ENCODE peak calls at places on chromosome 9, in four cellular contexts. M, B, H and K are unnamed samples. For H3K4me1, the result is how much of the 10 kb centered on the place peaks cover.

GRCh38 chr9:21155501-21155900 is 11.0 kb downstream of the IFNA21 start:
- DNase-seq in M (no peak), H (no peak), B (no peak), K (peak)

GRCh38 chr9:14903040-14903439 is 7.2 kb downstream of the FREM1 start:
- DNase-seq in B (no peak), H (no peak), M (no peak), K (no peak)

GRCh38 chr9:69542048-69542447 is 130.1 kb downstream of the APBA1 start:
- DNase-seq in M (no peak), H (no peak), B (no peak), K (no peak)

GRCh38 chr9:112046181-112046580 is 128.9 kb downstream of the SUSD1 start:
- DNase-seq in B (peak), H (no peak), M (no peak), K (peak)

GRCh38 chr9:254516-254915 is 39.9 kb downstream of the DOCK8 start:
- DNase-seq in B (peak), H (no peak), M (no peak), K (no peak)

GRCh38 chr9:123686131-123686848 is 243.6 kb downstream of the DENND1A start:
- DNase-seq in H (no peak), B (peak), M (no peak), K (peak)

GRCh38 chr9:128886211-128886826 is 4.4 kb downstream of the LRRC8A start:
- DNase-seq in M (no peak), H (no peak), B (no peak), K (no peak)

GRCh38 chr9:13083973-13084528 is 195.4 kb downstream of the MPDZ start:
- DNase-seq in H (no peak), B (peak), M (no peak), K (peak)

GRCh38 chr9:15509931-15510788 is 610 bp downstream of the PSIP1 start:
- DNase-seq in B (no peak), M (no peak), H (no peak), K (no peak)

GRCh38 chr9:126482361-126483044 is 131.2 kb upstream of the LMX1B start:
- DNase-seq in B (no peak), M (no peak), H (no peak), K (no peak)

GRCh38 chr9:108041551-108041950 is 552.0 kb upstream of the KLF4 start:
- DNase-seq in M (no peak), H (no peak), B (peak), K (peak)

GRCh38 chr9:77456829-77457437 is 191.2 kb downstream of the GNA14 start:
- DNase-seq in M (no peak), H (peak), B (peak), K (peak)

GRCh38 chr9:132673355-132673754 is 3.1 kb downstream of the GTF3C4 start:
- DNase-seq in B (peak), H (no peak), M (no peak), K (peak)

GRCh38 chr9:135789838-135790291 is 87.9 kb downstream of the KCNT1 start:
- DNase-seq in H (no peak), M (no peak), B (no peak), K (no peak)

GRCh38 chr9:93964685-93965084 is 9.5 kb upstream of the BARX1 start:
- DNase-seq in B (no peak), H (no peak), M (no peak), K (no peak)

GRCh38 chr9:126338945-126339344 is 12.3 kb downstream of the MVB12B start:
- DNase-seq in B (no peak), H (no peak), M (no peak), K (no peak)

GRCh38 chr9:2116073-2116472 is 100.9 kb downstream of the SMARCA2 start:
- DNase-seq in H (no peak), B (peak), M (no peak), K (no peak)

GRCh38 chr9:109416135-109416706 is 81.9 kb downstream of the PTPN3 start:
- DNase-seq in H (no peak), M (no peak), B (no peak), K (no peak)

GRCh38 chr9:17742065-17742464 is 163.2 kb downstream of the SH3GL2 start:
- DNase-seq in M (no peak), B (peak), H (no peak), K (no peak)

GRCh38 chr9:36928670-36929349 is 105.3 kb downstream of the PAX5 start:
- DNase-seq in B (peak), M (no peak), H (no peak), K (peak)

GRCh38 chr9:76371901-76372300 is 22.3 kb downstream of the RFK start:
- DNase-seq in M (no peak), H (no peak), B (peak), K (no peak)

GRCh38 chr9:110293246-110293645 is 36.9 kb upstream of the TXN start:
- DNase-seq in M (no peak), H (no peak), B (no peak), K (peak)

GRCh38 chr9:112020680-112021596 is 124.3 kb downstream of the UGCG start:
- DNase-seq in H (no peak), M (no peak), B (peak), K (peak)

GRCh38 chr9:4170231-4170630 is 129.6 kb downstream of the GLIS3 start:
- DNase-seq in B (no peak), H (no peak), M (no peak), K (peak)

GRCh38 chr9:86487222-86487841 is 133.1 kb upstream of the TUT7 start:
- DNase-seq in B (peak), H (no peak), M (no peak), K (no peak)

GRCh38 chr9:81716409-81716808 is 27.1 kb upstream of the TLE1 start:
- DNase-seq in H (peak), M (no peak), B (peak), K (no peak)

GRCh38 chr9:129270205-129270604 is 92.1 kb upstream of the IER5L start:
- DNase-seq in B (no peak), M (no peak), H (no peak), K (no peak)

GRCh38 chr9:5441043-5441442 is 3.3 kb upstream of the PLGRKT start:
- DNase-seq in B (peak), H (no peak), M (no peak), K (peak)

GRCh38 chr9:107208121-107208520 is 75.0 kb upstream of the RAD23B start:
- DNase-seq in H (no peak), M (no peak), B (no peak), K (no peak)

GRCh38 chr9:136004712-136005111 is 43.5 kb upstream of the UBAC1 start:
- DNase-seq in B (no peak), H (no peak), M (no peak), K (no peak)

GRCh38 chr9:4086119-4087088 is 213.5 kb downstream of the GLIS3 start:
- DNase-seq in M (no peak), B (peak), H (no peak), K (peak)

GRCh38 chr9:4489919-4490704 is at the start of gene SLC1A1:
- DNase-seq in B (peak), M (no peak), H (peak), K (no peak)

GRCh38 chr9:70133253-70134208 is 89.9 kb downstream of the MAMDC2 start:
- DNase-seq in B (no peak), H (no peak), M (no peak), K (no peak)

GRCh38 chr9:33860200-33860871 is 43.4 kb downstream of the UBE2R2 start:
- DNase-seq in B (no peak), M (no peak), H (no peak), K (no peak)
- TF ChIP-seq CTCF in B (peak), M (peak), H (no peak), K (peak)

DNA sequence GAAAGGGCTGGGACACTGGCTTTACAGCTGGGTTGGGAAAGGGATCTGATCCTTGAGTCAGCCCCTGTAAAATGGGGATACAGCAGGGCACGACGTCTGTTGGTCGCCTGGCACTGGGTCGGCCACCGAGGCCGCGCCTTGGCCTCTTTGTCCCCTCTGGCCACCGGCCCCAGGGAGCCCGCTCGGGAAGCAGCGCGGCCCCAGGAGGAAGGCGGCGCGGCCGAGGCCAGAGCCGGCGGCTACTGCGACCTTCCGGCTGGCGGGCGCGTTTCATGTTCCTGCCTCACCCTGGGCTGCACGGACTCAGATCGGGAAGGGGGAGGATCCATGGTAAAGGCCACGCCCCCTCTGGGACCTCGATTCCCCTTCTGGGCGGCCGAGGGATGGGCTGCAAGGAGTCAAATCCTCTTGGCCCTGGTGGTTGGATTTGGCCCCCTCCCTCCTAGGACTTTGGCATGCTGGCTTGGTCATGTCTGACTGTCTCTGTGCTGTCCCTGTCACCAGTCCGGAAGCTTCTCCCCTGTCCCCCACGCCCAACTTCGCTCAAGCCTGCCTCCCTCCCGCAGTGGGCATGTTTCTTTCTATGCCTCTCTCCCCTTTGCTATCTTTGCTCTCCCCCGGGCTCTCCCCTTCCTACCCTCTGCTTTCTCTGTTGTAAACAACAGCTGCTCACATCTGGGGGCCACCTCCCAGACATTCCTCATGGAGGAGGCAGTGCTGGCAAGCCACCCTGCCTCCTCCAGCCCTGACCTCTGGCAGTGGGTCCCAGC is 25.8 kb downstream of the FPGS start:
- DNase-seq in H (peak), B (peak), M (no peak), K (no peak)
- H3K4me1 ChIP-seq in H (under half), B (under half), M (under half), K (under half)

GRCh38 chr9:38067892-38068615 is 973 bp downstream of the SHB start:
- DNase-seq in B (no peak), H (no peak), M (no peak), K (no peak)

GRCh38 chr9:38066907-38067610 is 2.0 kb downstream of the SHB start:
- DNase-seq in B (peak), H (no peak), M (no peak), K (no peak)

GRCh38 chr9:38068866-38069628 is at the start of gene SHB:
- DNase-seq in B (peak), H (peak), M (no peak), K (no peak)

GRCh38 chr9:38067611-38067891 is 1.5 kb downstream of the SHB start:
- DNase-seq in B (no peak), M (no peak), H (no peak), K (no peak)

GRCh38 chr9:38068616-38068865 is 486 bp downstream of the SHB start:
- DNase-seq in M (no peak), B (peak), H (no peak), K (peak)
- TF ChIP-seq CTCF in M (peak), B (no peak), H (no peak), K (peak)

DNA sequence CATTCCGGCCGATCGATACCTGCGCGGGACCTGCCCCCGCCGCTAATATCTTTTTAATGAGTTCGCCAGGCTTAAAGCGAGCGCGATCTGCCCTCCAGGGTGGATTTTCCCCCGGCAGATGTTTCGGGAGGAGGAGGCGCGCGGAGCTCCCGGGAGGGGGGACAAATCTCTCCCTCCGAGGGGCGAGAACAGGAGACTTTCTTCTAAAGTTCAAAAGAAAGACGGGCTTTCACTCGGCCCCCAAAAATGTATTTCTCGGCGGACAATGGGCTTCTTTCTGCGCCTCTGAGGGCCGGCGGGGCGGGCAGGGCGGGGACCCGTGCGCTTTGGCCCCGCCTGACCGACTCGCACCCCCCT is 4.1 kb upstream of the PRDM12 start:
- DNase-seq in M (no peak), H (no peak), B (no peak), K (no peak)
- H3K4me1 ChIP-seq in M (half or more), H (under half), B (under half), K (under half)

DNA sequence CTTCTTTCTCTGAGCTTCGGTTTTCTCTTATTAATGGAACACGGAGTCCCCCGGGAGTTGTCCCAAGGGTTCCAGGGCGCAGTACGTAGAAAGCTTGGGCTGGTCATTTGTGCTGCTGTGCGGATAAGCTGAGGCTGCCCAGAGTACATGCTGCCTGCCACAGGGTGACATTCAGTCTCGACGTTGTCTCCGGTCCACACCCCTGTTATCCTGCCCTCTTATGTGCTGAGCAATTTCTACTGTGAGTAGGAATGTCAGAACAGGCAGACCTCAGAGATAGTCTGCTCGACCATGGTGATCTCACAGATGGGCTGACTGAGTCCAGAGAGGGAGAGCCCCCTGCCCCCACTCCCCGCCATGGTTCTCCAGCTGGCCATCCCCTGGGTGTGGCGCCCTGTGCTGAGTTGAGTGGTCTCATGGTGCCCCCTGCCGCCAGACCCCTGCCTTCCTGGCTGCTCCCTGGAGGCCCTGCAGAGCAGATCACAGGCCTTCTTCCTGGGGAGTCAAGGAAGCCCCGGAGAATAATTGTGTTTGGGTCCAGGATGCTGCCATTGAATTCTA is 124.0 kb downstream of the RGS3 start:
- DNase-seq in M (no peak), H (peak), B (no peak), K (no peak)
- TF ChIP-seq CTCF in M (peak), H (peak), B (no peak), K (peak)

DNA sequence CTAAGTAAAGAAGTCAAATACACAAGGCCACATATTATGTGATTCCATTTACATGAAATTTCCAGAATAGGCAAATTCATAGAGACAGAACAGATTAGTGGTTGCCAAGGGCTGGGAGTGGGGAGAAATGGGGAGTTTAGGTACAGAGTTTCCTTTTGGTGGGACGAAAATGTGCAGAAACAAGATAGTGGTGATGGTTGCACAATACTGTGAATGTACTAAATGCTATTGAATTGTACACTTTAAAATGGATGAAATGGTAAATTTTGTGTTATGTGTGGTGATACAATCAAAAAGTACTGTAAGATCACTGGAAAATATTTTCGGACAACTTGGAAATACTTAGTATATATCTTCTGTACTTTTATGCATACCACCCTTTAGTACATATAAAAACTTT is 15.0 kb downstream of the ECM2 start:
- DNase-seq in H (no peak), B (no peak), M (no peak), K (no peak)
- H3K4me1 ChIP-seq in H (under half), B (under half), M (under half), K (under half)

DNA sequence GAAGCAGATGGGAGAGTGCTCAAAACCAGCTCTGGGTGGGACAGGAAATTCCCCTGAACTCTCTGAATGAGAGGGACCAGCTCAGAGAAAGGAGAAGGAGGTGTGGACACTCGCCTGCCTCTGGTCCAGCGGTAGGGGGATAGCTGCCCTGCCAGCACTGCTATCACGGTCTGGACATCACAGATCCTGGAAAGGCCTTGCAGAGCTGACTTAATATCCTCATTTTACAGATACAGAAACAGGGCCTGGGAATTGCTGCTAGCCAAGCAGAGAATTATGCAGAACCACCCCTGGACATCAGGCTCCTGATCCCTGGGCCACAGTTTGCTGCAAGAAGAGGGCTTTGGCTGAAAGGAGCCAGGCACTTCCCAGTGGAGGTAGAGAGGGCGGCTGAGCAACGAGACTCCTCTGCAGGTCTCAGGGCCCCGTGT is 4.8 kb downstream of the TRAF1 start:
- DNase-seq in B (no peak), H (no peak), M (no peak), K (no peak)
- TF ChIP-seq CTCF in B (no peak), H (no peak), M (no peak), K (no peak)

GRCh38 chr9:89179920-89180667 is 1.5 kb upstream of the SHC3 start:
- DNase-seq in M (peak), H (peak), B (peak), K (peak)
- H3K4me1 ChIP-seq in M (under half), H (under half), B (under half), K (under half)

GRCh38 chr9:72871685-72872084 is 81.2 kb downstream of the ALDH1A1 start:
- DNase-seq in M (no peak), B (peak), H (no peak), K (no peak)
- TF ChIP-seq CTCF in M (peak), B (peak), H (peak), K (peak)